ENCODE peak calls at places on chromosomes 4 and X, in four cellular contexts. C is upper lobe of left lung, X is right lobe of liver, O is uterus. A is an unnamed sample.

GRCh38 chr4:576991-577498 is 950 bp upstream of the TMEM271 start:
- DNase-seq in O (no peak), C (peak; percentile 54), X (no peak), A (no peak)

GRCh38 chr4:75821216-75821615 is 81.0 kb downstream of the PPEF2 start:
- DNase-seq in C (no peak), X (no peak), O (no peak), A (no peak)

GRCh38 chr4:94304365-94304971 is 38.2 kb downstream of the HPGDS start:
- DNase-seq in O (no peak), X (no peak), C (no peak), A (no peak)

GRCh38 chrX:31589503-31589902 is 517.7 kb upstream of the FTHL17 start:
- DNase-seq in X (no peak), C (no peak), O (no peak), A (no peak)

GRCh38 chrX:37746268-37746931 is 33.5 kb upstream of the CYBB start:
- DNase-seq in O (no peak), C (no peak), X (no peak), A (no peak)

GRCh38 chr4:5543681-5544080 is 164.7 kb downstream of the EVC2 start:
- DNase-seq in C (no peak), O (no peak), X (no peak), A (peak; percentile 62)

GRCh38 chrX:70922776-70923473 is 8.0 kb downstream of the SLC7A3 start:
- DNase-seq in C (no peak), X (no peak), O (no peak), A (no peak)

GRCh38 chr4:4334798-4335520 is 44.9 kb downstream of the ZBTB49 start:
- DNase-seq in X (peak; percentile 82), O (peak; percentile 24), C (no peak), A (no peak)

GRCh38 chrX:67295924-67296323 is 247.9 kb upstream of the AR start:
- DNase-seq in O (no peak), C (no peak), X (no peak), A (no peak)

GRCh38 chr4:40576651-40577480 is 52.8 kb downstream of the RBM47 start:
- DNase-seq in X (peak; percentile 93), C (no peak), O (peak; percentile 25), A (no peak)

GRCh38 chrX:149841929-149842328 is 39.1 kb upstream of the MAGEA8 start:
- DNase-seq in O (no peak), X (no peak), C (no peak), A (no peak)

GRCh38 chr4:11505225-11505971 is 76.7 kb upstream of the HS3ST1 start:
- DNase-seq in C (no peak), O (no peak), X (no peak), A (no peak)

GRCh38 chr4:80112236-80112635 is 39.2 kb upstream of the ANTXR2 start:
- DNase-seq in X (no peak), C (no peak), O (peak; percentile 20), A (no peak)

GRCh38 chr4:83208776-83209365 is 75.7 kb downstream of the COQ2 start:
- DNase-seq in O (no peak), X (no peak), C (no peak), A (no peak)

GRCh38 chr4:66923081-66923865 is 622.0 kb downstream of the CENPC start:
- DNase-seq in C (no peak), X (no peak), O (no peak), A (no peak)

GRCh38 chr4:81607947-81608346 is 136.2 kb upstream of the RASGEF1B start:
- DNase-seq in X (no peak), C (no peak), O (no peak), A (no peak)

GRCh38 chr4:41268024-41268423 is 11.3 kb downstream of the UCHL1 start:
- DNase-seq in C (no peak), X (no peak), O (no peak), A (no peak)

GRCh38 chr4:55386073-55386472 is 9.7 kb upstream of the TMEM165 start:
- DNase-seq in X (no peak), C (no peak), O (no peak), A (no peak)

DNA sequence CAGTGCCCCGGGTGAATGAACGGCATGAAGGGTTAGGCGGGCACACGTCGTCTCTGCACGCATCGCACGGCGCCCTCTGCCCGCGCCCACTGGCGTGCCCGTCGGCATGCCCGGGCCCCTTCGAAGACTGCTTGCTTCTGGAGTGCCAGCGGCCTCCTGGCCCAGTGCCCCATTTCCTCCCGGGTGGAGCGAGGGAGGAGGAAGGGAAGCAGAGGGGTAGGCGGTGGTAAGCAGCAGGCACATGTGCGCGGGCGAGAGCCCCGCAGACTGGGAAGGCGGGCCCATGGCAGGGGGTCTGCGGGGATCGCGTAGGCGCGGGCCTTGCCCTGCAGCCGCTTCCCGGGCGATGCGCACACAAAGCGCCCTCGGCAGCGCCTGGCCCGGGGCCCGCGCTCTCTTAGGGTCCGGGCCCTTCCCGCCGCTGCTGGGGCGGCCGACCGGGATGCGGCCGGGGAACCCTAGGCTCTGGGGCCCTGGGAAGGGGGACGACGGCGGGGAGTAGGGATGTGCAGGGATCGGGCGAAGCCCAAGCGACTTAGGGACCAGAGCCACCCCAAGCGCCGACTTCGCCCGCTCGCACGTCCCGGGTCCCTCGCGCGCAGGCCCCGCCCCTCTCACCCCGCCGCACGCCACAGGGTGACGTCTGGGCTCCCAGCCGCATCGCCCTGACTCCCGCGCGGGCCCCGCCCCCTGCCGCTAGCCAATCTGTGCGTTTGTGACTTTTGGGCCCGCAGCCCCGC is 866 bp upstream of the EMD start:
- DNase-seq in O (no peak), X (peak; percentile 70), C (no peak), A (no peak)
- TF ChIP-seq CTCF in O (no peak), X (no peak), C (no peak), A (no peak)

DNA sequence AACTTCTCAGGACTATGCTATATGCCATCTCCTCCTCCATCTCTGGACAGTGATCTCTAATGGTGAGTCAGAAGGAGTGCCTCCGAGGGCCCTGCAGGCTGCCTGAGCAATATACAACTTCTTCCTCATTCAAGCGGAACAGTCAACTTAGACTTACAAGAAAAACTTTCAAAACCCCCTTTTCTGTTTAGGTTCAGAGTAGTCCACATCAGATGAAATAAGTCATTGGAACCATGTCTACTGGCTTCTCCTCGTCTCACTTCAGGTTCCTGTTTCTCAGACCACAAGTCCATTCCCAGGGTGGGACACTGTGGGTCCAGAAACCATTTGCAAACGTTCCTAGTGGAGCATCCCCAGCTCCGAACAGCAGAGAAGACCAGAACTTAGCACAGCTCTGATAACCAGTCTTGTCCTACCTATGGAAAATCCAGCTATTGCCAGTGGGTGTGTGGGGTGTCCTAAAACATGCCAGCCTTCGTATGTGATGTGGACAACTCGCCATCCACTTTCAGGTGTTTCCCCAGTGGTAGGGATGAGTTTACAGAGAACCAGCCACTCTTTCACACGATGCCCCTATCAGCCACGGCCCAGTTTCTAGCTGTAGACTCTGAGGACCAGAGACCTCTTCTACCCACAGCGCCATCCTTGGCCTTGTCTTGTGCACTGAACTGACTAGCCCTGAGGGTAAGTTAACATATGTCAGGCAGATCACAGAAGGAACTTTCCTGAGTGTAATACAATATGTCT is 32.7 kb upstream of the NKRF start:
- DNase-seq in O (no peak), C (no peak), X (no peak), A (no peak)
- TF ChIP-seq CTCF in O (no peak), C (no peak), X (no peak), A (no peak)

GRCh38 chrX:47030339-47030738 is 47.9 kb upstream of the RGN start:
- DNase-seq in X (no peak), O (no peak), C (no peak), A (no peak)
- TF ChIP-seq CTCF in X (peak; percentile 54), O (peak; percentile 51), C (peak; percentile 33), A (peak; percentile 71)

GRCh38 chr4:158610790-158611189 is 60.9 kb downstream of the C4orf46 start:
- DNase-seq in X (no peak), C (no peak), O (no peak), A (no peak)

DNA sequence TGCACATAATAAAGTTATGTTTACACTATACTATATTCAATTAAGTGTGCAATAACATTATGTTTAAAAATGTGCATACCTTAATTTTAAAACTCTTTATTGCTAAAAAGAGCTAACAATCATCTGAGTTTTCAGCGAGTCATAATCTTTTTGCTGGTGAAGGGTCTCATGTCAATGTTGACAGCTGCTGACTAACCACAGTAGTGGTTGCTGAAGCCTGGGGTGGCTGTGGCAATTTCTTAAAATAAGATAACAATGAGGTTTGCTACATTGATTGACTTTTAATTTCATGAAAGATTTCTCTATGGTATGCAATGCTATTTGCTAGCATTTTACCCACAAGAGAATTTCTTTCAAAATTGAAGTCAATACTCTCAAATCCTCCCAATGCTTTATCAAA is 58.6 kb downstream of the C4orf46 start:
- DNase-seq in C (no peak), X (no peak), O (no peak), A (no peak)
- TF ChIP-seq CTCF in C (no peak), X (no peak), O (no peak), A (no peak)

DNA sequence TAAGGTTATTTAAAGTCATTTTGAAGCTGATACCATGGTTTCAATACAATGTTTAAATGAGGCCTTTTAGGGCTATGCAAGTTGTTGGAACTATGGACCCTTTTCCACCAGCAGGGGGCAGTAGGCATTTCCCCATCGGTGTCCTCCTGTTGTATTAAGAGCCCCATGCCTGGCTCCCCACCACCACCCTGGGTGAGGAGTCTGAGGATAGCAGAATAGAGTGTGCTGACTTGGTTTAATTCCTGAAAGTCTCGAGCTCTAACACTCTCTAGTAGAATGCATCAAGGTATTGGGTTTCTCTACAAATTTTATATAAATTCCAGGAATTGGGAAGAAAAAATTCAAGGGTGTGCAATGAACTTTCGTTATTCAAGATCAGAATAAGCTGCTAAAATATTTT is 234.8 kb upstream of the JADE1 start:
- DNase-seq in O (peak; percentile 71), X (no peak), C (no peak), A (no peak)
- TF ChIP-seq CTCF in O (peak; percentile 30), X (peak; percentile 44), C (peak; percentile 56), A (peak; percentile 60)

GRCh38 chr4:183078634-183079033 is 20.4 kb upstream of the WWC2 start:
- DNase-seq in X (no peak), C (peak; percentile 61), O (no peak), A (no peak)
- TF ChIP-seq CTCF in X (no peak), C (no peak), O (no peak), A (no peak)

DNA sequence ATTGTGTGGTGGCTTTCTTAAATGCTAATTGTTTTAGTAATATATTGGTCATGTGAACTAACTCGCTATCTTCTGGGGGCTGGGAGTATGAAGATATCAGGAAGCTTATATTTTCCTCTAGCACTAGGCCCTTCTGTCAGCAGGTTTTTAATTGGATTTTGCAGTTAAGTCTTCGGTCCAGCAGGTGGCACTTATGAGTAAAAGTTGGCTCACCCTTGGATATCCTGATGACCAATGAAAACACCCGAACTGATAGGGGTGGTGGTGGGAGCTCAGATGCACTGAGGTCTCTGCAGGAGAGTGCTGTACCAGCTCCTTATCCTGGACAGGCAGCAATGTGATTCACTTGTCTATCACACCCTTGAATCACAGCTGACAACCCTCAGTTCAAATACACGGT is 1365.8 kb upstream of the DIAPH2 start:
- DNase-seq in O (no peak), C (no peak), X (no peak), A (no peak)
- TF ChIP-seq CTCF in O (no peak), C (no peak), X (peak; percentile 16), A (no peak)

DNA sequence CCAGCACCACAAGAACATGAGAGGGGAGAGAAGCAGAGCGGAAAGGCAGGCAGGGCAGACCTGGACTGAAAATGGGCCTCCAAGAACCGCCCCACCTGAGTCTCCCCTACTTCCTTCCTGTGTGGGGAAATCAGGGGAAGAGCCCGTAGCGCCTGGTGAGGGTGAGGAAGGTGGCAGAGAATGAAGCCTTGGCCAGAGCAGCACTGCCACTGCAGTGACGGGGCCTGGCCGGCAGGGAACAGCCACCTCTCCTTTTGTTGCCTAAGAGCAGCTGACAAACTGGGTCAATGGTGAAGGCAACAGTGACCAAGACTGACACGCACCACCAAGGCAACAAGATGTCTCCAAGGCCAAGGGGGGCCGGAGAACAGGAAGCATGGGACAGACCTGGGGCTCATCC is 58.4 kb upstream of the CBR4 start:
- DNase-seq in O (no peak), X (no peak), C (no peak), A (no peak)
- TF ChIP-seq CTCF in O (no peak), X (peak; percentile 54), C (no peak), A (no peak)

GRCh38 chr4:74054483-74055032 is 16.1 kb upstream of the CXCL3 start:
- DNase-seq in X (no peak), C (no peak), O (no peak), A (no peak)
- TF ChIP-seq CTCF in X (no peak), C (no peak), O (no peak), A (no peak)